ENCODE peak calls at places on chromosomes 5 and 9, in ten cellular contexts. D, X, I, B, Y, J, C, L, G and R are unnamed samples.
A peak's percentile ranks its signal among the peaks of the same experiment; 100 is the strongest.

GRCh38 chr5:177552839-177553455 is 1.4 kb downstream of the FAM193B start:
- DNase-seq in D (no peak), X (no peak), I (no peak), B (no peak), Y (no peak), J (no peak), C (no peak), L (no peak), G (no peak), R (no peak)

GRCh38 chr9:127877566-127877998 is at the start of gene AK1:
- DNase-seq in D (peak; percentile 92), X (peak; percentile 56), I (peak; percentile 51), B (no peak), Y (peak; percentile 85), J (peak; percentile 77), C (peak; percentile 74), L (no peak), G (no peak), R (no peak)

GRCh38 chr5:15579193-15579990 is 79.4 kb downstream of the FBXL7 start:
- DNase-seq in D (no peak), X (no peak), I (no peak), B (no peak), Y (no peak), J (no peak), C (no peak), L (no peak), G (no peak), R (no peak)

GRCh38 chr9:85639675-85640186 is 102.0 kb downstream of the AGTPBP1 start:
- DNase-seq in D (no peak), X (no peak), I (no peak), B (no peak), Y (no peak), J (no peak), C (no peak), L (no peak), G (no peak), R (no peak)

GRCh38 chr9:33510264-33511183 is 13.5 kb upstream of the ANKRD18B start:
- DNase-seq in D (peak; percentile 85), X (no peak), I (peak; percentile 80), B (peak; percentile 7), Y (no peak), J (peak; percentile 50), C (peak; percentile 73), L (peak; percentile 40), G (peak; percentile 13), R (no peak)

GRCh38 chr5:135466178-135467050 is 14.3 kb upstream of the TIFAB start:
- DNase-seq in D (peak; percentile 94), X (peak; percentile 65), I (peak; percentile 66), B (no peak), Y (peak; percentile 76), J (peak; percentile 57), C (peak; percentile 35), L (peak; percentile 75), G (peak; percentile 52), R (peak; percentile 68)

GRCh38 chr5:13662646-13663045 is 281.8 kb downstream of the DNAH5 start:
- DNase-seq in D (no peak), X (peak; percentile 3), I (no peak), B (no peak), Y (no peak), J (no peak), C (no peak), L (no peak), G (no peak), R (no peak)

GRCh38 chr5:135241536-135241935 is 157.5 kb downstream of the MACROH2A1 start:
- DNase-seq in D (no peak), X (no peak), I (no peak), B (no peak), Y (no peak), J (no peak), C (no peak), L (no peak), G (peak; percentile 3), R (no peak)

GRCh38 chr5:148805323-148806290 is 20.8 kb upstream of the ADRB2 start:
- DNase-seq in D (no peak), X (no peak), I (peak; percentile 37), B (no peak), Y (no peak), J (no peak), C (no peak), L (no peak), G (no peak), R (no peak)

GRCh38 chr5:136560111-136560510 is 194.8 kb upstream of the TRPC7 start:
- DNase-seq in D (no peak), X (no peak), I (no peak), B (no peak), Y (no peak), J (no peak), C (no peak), L (no peak), G (no peak), R (no peak)

GRCh38 chr5:66113160-66113559 is 30.9 kb upstream of the SREK1 start:
- DNase-seq in D (no peak), X (no peak), I (peak; percentile 57), B (no peak), Y (peak; percentile 24), J (no peak), C (no peak), L (no peak), G (no peak), R (no peak)

GRCh38 chr5:63211413-63212132 is 633.0 kb downstream of the LRRC70 start:
- DNase-seq in D (no peak), X (no peak), I (no peak), B (no peak), Y (no peak), J (peak; percentile 3), C (no peak), L (no peak), G (no peak), R (no peak)

GRCh38 chr5:86971034-86971511 is 296.6 kb upstream of the RASA1 start:
- DNase-seq in D (no peak), X (no peak), I (peak; percentile 13), B (no peak), Y (no peak), J (no peak), C (no peak), L (no peak), G (no peak), R (no peak)

GRCh38 chr9:89095755-89096154 is 82.9 kb downstream of the SHC3 start:
- DNase-seq in D (no peak), X (no peak), I (no peak), B (no peak), Y (no peak), J (peak; percentile 56), C (no peak), L (no peak), G (no peak), R (no peak)

GRCh38 chr5:132771559-132771998 is 5.5 kb downstream of the SEPTIN8 start:
- DNase-seq in D (peak; percentile 87), X (no peak), I (peak; percentile 50), B (no peak), Y (no peak), J (no peak), C (no peak), L (no peak), G (no peak), R (no peak)

GRCh38 chr5:96961053-96961452 is 25.2 kb downstream of the LNPEP start:
- DNase-seq in D (no peak), X (no peak), I (no peak), B (no peak), Y (no peak), J (no peak), C (no peak), L (no peak), G (no peak), R (peak; percentile 17)

GRCh38 chr5:15752886-15753285 is 252.9 kb downstream of the FBXL7 start:
- DNase-seq in D (peak; percentile 85), X (no peak), I (peak; percentile 51), B (no peak), Y (no peak), J (no peak), C (no peak), L (no peak), G (no peak), R (no peak)

GRCh38 chr9:130183133-130183762 is 11.0 kb downstream of the NCS1 start:
- DNase-seq in D (peak; percentile 85), X (no peak), I (peak; percentile 72), B (no peak), Y (peak; percentile 42), J (no peak), C (no peak), L (no peak), G (no peak), R (no peak)